ENCODE peak calls at places on chromosomes 16 and 17, in ten cellular contexts. One of them, this sample, is unnamed.

GRCh38 chr17:63826468-63827001 is 696 bp upstream of the PSMC5 start:
- DNase-seq in lower leg skin: no peak
- DNase-seq in adrenal gland: peak; percentile 52
- DNase-seq in HCT116: no peak
- DNase-seq in heart left ventricle: no peak
- DNase-seq in neural progenitor cell: peak; percentile 49
- DNase-seq in H1: peak; percentile 66
- DNase-seq in ascending aorta: peak; percentile 73
- DNase-seq in left ventricle myocardium inferior: peak; percentile 27
- DNase-seq in AG04450: no peak
- DNase-seq in this sample: no peak

GRCh38 chr16:75052481-75053211 is 53.8 kb downstream of the ZNRF1 start:
- DNase-seq in HCT116: no peak
- DNase-seq in H1: no peak
- DNase-seq in left ventricle myocardium inferior: no peak
- DNase-seq in lower leg skin: peak; percentile 46
- DNase-seq in heart left ventricle: no peak
- DNase-seq in neural progenitor cell: peak; percentile 32
- DNase-seq in ascending aorta: no peak
- DNase-seq in adrenal gland: no peak
- DNase-seq in AG04450: no peak
- DNase-seq in this sample: no peak

GRCh38 chr17:1630662-1631061 is 2.0 kb upstream of the SLC43A2 start:
- DNase-seq in neural progenitor cell: no peak
- DNase-seq in AG04450: no peak
- DNase-seq in HCT116: no peak
- DNase-seq in lower leg skin: no peak
- DNase-seq in H1: no peak
- DNase-seq in adrenal gland: no peak
- DNase-seq in left ventricle myocardium inferior: no peak
- DNase-seq in ascending aorta: no peak
- DNase-seq in heart left ventricle: no peak
- DNase-seq in this sample: no peak

GRCh38 chr16:72797606-72798005 is 250.3 kb downstream of the ZFHX3 start:
- DNase-seq in H1: no peak
- DNase-seq in ascending aorta: no peak
- DNase-seq in left ventricle myocardium inferior: peak; percentile 28
- DNase-seq in heart left ventricle: peak; percentile 46
- DNase-seq in adrenal gland: no peak
- DNase-seq in AG04450: no peak
- DNase-seq in lower leg skin: no peak
- DNase-seq in HCT116: no peak
- DNase-seq in neural progenitor cell: no peak
- DNase-seq in this sample: no peak

GRCh38 chr17:13407381-13407780 is 194.3 kb downstream of the HS3ST3A1 start:
- DNase-seq in heart left ventricle: no peak
- DNase-seq in AG04450: no peak
- DNase-seq in H1: no peak
- DNase-seq in left ventricle myocardium inferior: no peak
- DNase-seq in adrenal gland: no peak
- DNase-seq in ascending aorta: no peak
- DNase-seq in lower leg skin: no peak
- DNase-seq in HCT116: no peak
- DNase-seq in neural progenitor cell: no peak
- DNase-seq in this sample: no peak

GRCh38 chr16:6667393-6667792 is 665.3 kb upstream of the RBFOX1 start:
- DNase-seq in AG04450: no peak
- DNase-seq in neural progenitor cell: no peak
- DNase-seq in lower leg skin: peak; percentile 80
- DNase-seq in heart left ventricle: no peak
- DNase-seq in HCT116: no peak
- DNase-seq in adrenal gland: no peak
- DNase-seq in left ventricle myocardium inferior: no peak
- DNase-seq in ascending aorta: no peak
- DNase-seq in H1: no peak
- DNase-seq in this sample: no peak

GRCh38 chr16:67393111-67393789 is at the start of gene TPPP3:
- DNase-seq in ascending aorta: peak; percentile 91
- DNase-seq in H1: peak; percentile 87
- DNase-seq in HCT116: no peak
- DNase-seq in lower leg skin: peak; percentile 97
- DNase-seq in heart left ventricle: peak; percentile 92
- DNase-seq in adrenal gland: peak; percentile 80
- DNase-seq in neural progenitor cell: peak; percentile 87
- DNase-seq in left ventricle myocardium inferior: peak; percentile 92
- DNase-seq in AG04450: no peak
- DNase-seq in this sample: no peak

GRCh38 chr17:74089869-74090464 is 113.5 kb upstream of the RPL38 start:
- DNase-seq in HCT116: peak; percentile 66
- DNase-seq in neural progenitor cell: peak; percentile 78
- DNase-seq in adrenal gland: peak; percentile 45
- DNase-seq in heart left ventricle: no peak
- DNase-seq in left ventricle myocardium inferior: no peak
- DNase-seq in AG04450: no peak
- DNase-seq in H1: peak; percentile 93
- DNase-seq in lower leg skin: no peak
- DNase-seq in ascending aorta: peak; percentile 68
- DNase-seq in this sample: no peak

GRCh38 chr17:76252040-76252954 is 12.0 kb upstream of the RNF157 start:
- DNase-seq in lower leg skin: peak; percentile 93
- DNase-seq in adrenal gland: no peak
- DNase-seq in H1: no peak
- DNase-seq in HCT116: no peak
- DNase-seq in left ventricle myocardium inferior: no peak
- DNase-seq in AG04450: peak; percentile 80
- DNase-seq in ascending aorta: peak; percentile 87
- DNase-seq in heart left ventricle: no peak
- DNase-seq in neural progenitor cell: no peak
- DNase-seq in this sample: no peak

GRCh38 chr17:35046740-35047283 is 16.7 kb downstream of the RFFL start:
- DNase-seq in adrenal gland: no peak
- DNase-seq in left ventricle myocardium inferior: no peak
- DNase-seq in lower leg skin: no peak
- DNase-seq in ascending aorta: no peak
- DNase-seq in AG04450: no peak
- DNase-seq in neural progenitor cell: peak; percentile 51
- DNase-seq in heart left ventricle: no peak
- DNase-seq in H1: no peak
- DNase-seq in HCT116: no peak
- DNase-seq in this sample: no peak

GRCh38 chr17:45136846-45137560 is 1.5 kb downstream of the ACBD4 start:
- DNase-seq in adrenal gland: no peak
- DNase-seq in lower leg skin: no peak
- DNase-seq in neural progenitor cell: no peak
- DNase-seq in H1: no peak
- DNase-seq in left ventricle myocardium inferior: peak; percentile 9
- DNase-seq in ascending aorta: peak; percentile 61
- DNase-seq in AG04450: no peak
- DNase-seq in heart left ventricle: no peak
- DNase-seq in HCT116: no peak
- DNase-seq in this sample: no peak

GRCh38 chr17:34736611-34737010 is 157.2 kb downstream of the TMEM132E start:
- DNase-seq in left ventricle myocardium inferior: no peak
- DNase-seq in H1: no peak
- DNase-seq in ascending aorta: peak; percentile 30
- DNase-seq in lower leg skin: peak; percentile 56
- DNase-seq in AG04450: no peak
- DNase-seq in heart left ventricle: peak; percentile 6
- DNase-seq in neural progenitor cell: no peak
- DNase-seq in HCT116: no peak
- DNase-seq in adrenal gland: no peak
- DNase-seq in this sample: no peak

GRCh38 chr16:89198417-89199240 is 1.7 kb downstream of the SLC22A31 start:
- DNase-seq in heart left ventricle: no peak
- DNase-seq in ascending aorta: no peak
- DNase-seq in H1: peak; percentile 45
- DNase-seq in AG04450: no peak
- DNase-seq in left ventricle myocardium inferior: no peak
- DNase-seq in HCT116: no peak
- DNase-seq in adrenal gland: no peak
- DNase-seq in lower leg skin: no peak
- DNase-seq in neural progenitor cell: no peak
- DNase-seq in this sample: no peak

DNA sequence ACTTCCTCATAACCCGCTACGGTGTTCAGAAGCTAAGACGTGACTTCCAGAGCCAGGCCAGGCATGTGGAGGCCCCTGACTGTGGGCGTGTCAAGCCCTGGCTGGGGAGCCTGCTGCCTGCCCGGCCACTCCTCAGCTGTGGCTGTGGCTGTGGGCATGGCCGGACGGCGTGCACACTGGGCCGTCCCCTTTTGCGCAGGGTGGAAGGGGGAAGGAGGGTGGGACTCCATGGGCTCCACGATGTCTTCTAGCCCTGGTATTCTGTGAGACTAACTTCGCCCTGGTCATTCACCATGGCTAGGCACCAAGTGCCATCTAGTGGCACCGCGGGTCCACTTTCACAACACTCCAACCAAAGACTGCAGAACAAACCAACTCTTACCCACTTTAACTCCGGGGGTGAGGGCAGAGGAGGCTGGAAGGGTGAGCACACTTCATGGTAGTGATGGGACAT is 67.9 kb downstream of the N4BP1 start:
- DNase-seq in adrenal gland: peak; percentile 69
- DNase-seq in HCT116: no peak
- DNase-seq in left ventricle myocardium inferior: peak; percentile 55
- DNase-seq in lower leg skin: peak; percentile 91
- DNase-seq in AG04450: no peak
- DNase-seq in ascending aorta: peak; percentile 75
- DNase-seq in H1: no peak
- DNase-seq in heart left ventricle: peak; percentile 57
- DNase-seq in neural progenitor cell: peak; percentile 47
- DNase-seq in this sample: no peak
- TF ChIP-seq CTCF in adrenal gland: peak; percentile 59
- TF ChIP-seq CTCF in HCT116: peak; percentile 49
- TF ChIP-seq CTCF in left ventricle myocardium inferior: peak; percentile 66
- TF ChIP-seq CTCF in lower leg skin: no peak
- TF ChIP-seq CTCF in AG04450: peak; percentile 66
- TF ChIP-seq CTCF in ascending aorta: peak; percentile 38
- TF ChIP-seq CTCF in H1: peak; percentile 51
- TF ChIP-seq CTCF in heart left ventricle: peak; percentile 70
- TF ChIP-seq CTCF in neural progenitor cell: peak; percentile 56
- TF ChIP-seq CTCF in this sample: peak; percentile 51

GRCh38 chr16:65757064-65757463 is 609.4 kb upstream of the CDH5 start:
- DNase-seq in H1: no peak
- DNase-seq in adrenal gland: no peak
- DNase-seq in AG04450: no peak
- DNase-seq in heart left ventricle: no peak
- DNase-seq in HCT116: no peak
- DNase-seq in ascending aorta: no peak
- DNase-seq in neural progenitor cell: no peak
- DNase-seq in left ventricle myocardium inferior: no peak
- DNase-seq in lower leg skin: no peak
- DNase-seq in this sample: no peak
- TF ChIP-seq CTCF in H1: no peak
- TF ChIP-seq CTCF in adrenal gland: no peak
- TF ChIP-seq CTCF in AG04450: no peak
- TF ChIP-seq CTCF in heart left ventricle: no peak
- TF ChIP-seq CTCF in HCT116: no peak
- TF ChIP-seq CTCF in ascending aorta: no peak
- TF ChIP-seq CTCF in neural progenitor cell: no peak
- TF ChIP-seq CTCF in left ventricle myocardium inferior: no peak
- TF ChIP-seq CTCF in lower leg skin: no peak
- TF ChIP-seq CTCF in this sample: no peak

DNA sequence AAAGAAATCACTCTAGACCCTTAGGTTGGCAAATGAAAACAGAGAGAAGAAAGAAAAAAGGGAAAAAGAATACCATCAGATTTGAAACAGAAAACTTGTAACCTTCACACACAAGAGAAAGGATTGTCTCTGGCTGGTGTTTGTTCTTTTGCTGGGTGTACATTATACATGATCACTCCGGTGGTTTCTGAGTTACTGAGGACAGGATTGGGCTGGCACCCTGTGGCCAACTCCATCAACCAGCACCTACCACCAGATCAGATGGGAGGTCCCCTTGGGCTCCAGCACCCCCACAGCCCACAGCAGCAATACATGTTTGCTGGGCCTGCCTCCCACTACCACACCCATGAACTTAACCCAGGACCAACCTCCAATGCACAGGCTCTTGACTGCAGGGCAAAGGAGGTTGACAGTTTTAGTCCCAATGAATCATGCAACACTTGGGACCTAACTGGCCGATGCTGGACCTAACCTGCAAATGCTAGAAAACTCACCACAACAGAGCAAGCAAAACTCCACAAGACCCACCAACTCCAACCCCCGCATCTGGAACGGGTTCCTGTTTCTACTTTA is 308.3 kb downstream of the SOX9 start:
- DNase-seq in AG04450: no peak
- DNase-seq in heart left ventricle: no peak
- DNase-seq in ascending aorta: no peak
- DNase-seq in left ventricle myocardium inferior: no peak
- DNase-seq in lower leg skin: no peak
- DNase-seq in H1: no peak
- DNase-seq in neural progenitor cell: no peak
- DNase-seq in HCT116: no peak
- DNase-seq in adrenal gland: no peak
- DNase-seq in this sample: no peak
- TF ChIP-seq CTCF in AG04450: no peak
- TF ChIP-seq CTCF in heart left ventricle: no peak
- TF ChIP-seq CTCF in ascending aorta: no peak
- TF ChIP-seq CTCF in left ventricle myocardium inferior: no peak
- TF ChIP-seq CTCF in lower leg skin: no peak
- TF ChIP-seq CTCF in H1: no peak
- TF ChIP-seq CTCF in neural progenitor cell: no peak
- TF ChIP-seq CTCF in HCT116: no peak
- TF ChIP-seq CTCF in adrenal gland: no peak
- TF ChIP-seq CTCF in this sample: no peak

GRCh38 chr16:85557083-85557975 is 55.8 kb upstream of the GSE1 start:
- DNase-seq in ascending aorta: no peak
- DNase-seq in lower leg skin: no peak
- DNase-seq in AG04450: no peak
- DNase-seq in neural progenitor cell: peak; percentile 40
- DNase-seq in HCT116: no peak
- DNase-seq in heart left ventricle: no peak
- DNase-seq in left ventricle myocardium inferior: no peak
- DNase-seq in H1: peak; percentile 63
- DNase-seq in adrenal gland: no peak
- DNase-seq in this sample: no peak

GRCh38 chr16:85555549-85556455 is 57.3 kb upstream of the GSE1 start:
- DNase-seq in lower leg skin: no peak
- DNase-seq in ascending aorta: no peak
- DNase-seq in adrenal gland: peak; percentile 59
- DNase-seq in left ventricle myocardium inferior: peak; percentile 54
- DNase-seq in neural progenitor cell: no peak
- DNase-seq in HCT116: no peak
- DNase-seq in AG04450: no peak
- DNase-seq in heart left ventricle: peak; percentile 73
- DNase-seq in H1: peak; percentile 49
- DNase-seq in this sample: no peak

GRCh38 chr16:85556456-85557082 is 56.6 kb upstream of the GSE1 start:
- DNase-seq in H1: peak; percentile 67
- DNase-seq in HCT116: no peak
- DNase-seq in neural progenitor cell: peak; percentile 71
- DNase-seq in ascending aorta: no peak
- DNase-seq in AG04450: no peak
- DNase-seq in lower leg skin: no peak
- DNase-seq in heart left ventricle: peak; percentile 72
- DNase-seq in adrenal gland: peak; percentile 67
- DNase-seq in left ventricle myocardium inferior: no peak
- DNase-seq in this sample: no peak

GRCh38 chr16:85560932-85561247 is 52.2 kb upstream of the GSE1 start:
- DNase-seq in AG04450: no peak
- DNase-seq in ascending aorta: no peak
- DNase-seq in lower leg skin: no peak
- DNase-seq in neural progenitor cell: no peak
- DNase-seq in left ventricle myocardium inferior: no peak
- DNase-seq in HCT116: no peak
- DNase-seq in H1: no peak
- DNase-seq in adrenal gland: no peak
- DNase-seq in heart left ventricle: no peak
- DNase-seq in this sample: no peak

GRCh38 chr16:85557976-85558589 is 55.0 kb upstream of the GSE1 start:
- DNase-seq in AG04450: no peak
- DNase-seq in ascending aorta: no peak
- DNase-seq in left ventricle myocardium inferior: no peak
- DNase-seq in H1: peak; percentile 58
- DNase-seq in HCT116: no peak
- DNase-seq in neural progenitor cell: no peak
- DNase-seq in adrenal gland: no peak
- DNase-seq in heart left ventricle: no peak
- DNase-seq in lower leg skin: no peak
- DNase-seq in this sample: no peak
- TF ChIP-seq CTCF in AG04450: no peak
- TF ChIP-seq CTCF in ascending aorta: no peak
- TF ChIP-seq CTCF in left ventricle myocardium inferior: no peak
- TF ChIP-seq CTCF in H1: no peak
- TF ChIP-seq CTCF in HCT116: no peak
- TF ChIP-seq CTCF in neural progenitor cell: no peak
- TF ChIP-seq CTCF in adrenal gland: no peak
- TF ChIP-seq CTCF in heart left ventricle: no peak
- TF ChIP-seq CTCF in lower leg skin: no peak
- TF ChIP-seq CTCF in this sample: no peak